ENCODE peak calls at places on chromosome 10, in eight cellular contexts. A is stimulated activated CD4-positive, alpha-beta T cell treated with anti-CD3 and anti-CD28 coated beads, Interleukin-12 subunit alpha, Interleukin-12 subunit beta, amount 100 ng/mL, for 4 hours; C is foreskin fibroblast; V is cardiac muscle cell; F is activated T-cell treated with anti-CD3 and anti-CD28 coated beads for 48 hours; Q is T-helper 9 cell; O is NCI-H146; U is astrocyte of the spinal cord. G is an unnamed sample.

GRCh38 chr10:35203744-35204143 is 77.1 kb downstream of the CREM start:
- DNase-seq in A (no peak), C (no peak), V (no peak), F (no peak), Q (no peak), O (peak), U (no peak), G (no peak)

GRCh38 chr10:31320598-31321211 is 1.7 kb downstream of the ZEB1 start:
- DNase-seq in A (peak), C (peak), V (peak), F (peak), Q (peak), O (no peak), U (peak), G (no peak)

GRCh38 chr10:36494386-36494785 is 631.0 kb upstream of the ANKRD30A start:
- DNase-seq in A (no peak), C (peak), V (peak), F (no peak), Q (no peak), O (no peak), U (peak), G (no peak)

GRCh38 chr10:108840944-108841343 is 1082.4 kb downstream of the XPNPEP1 start:
- DNase-seq in A (no peak), C (no peak), V (no peak), F (no peak), Q (no peak), O (no peak), U (no peak), G (no peak)

GRCh38 chr10:58268454-58268945 is 462 bp upstream of the CISD1 start:
- DNase-seq in A (no peak), C (no peak), V (no peak), F (no peak), Q (no peak), O (no peak), U (no peak), G (no peak)

GRCh38 chr10:4546500-4546899 is 279.5 kb upstream of the AKR1E2 start:
- DNase-seq in A (peak), C (peak), V (no peak), F (peak), Q (no peak), O (no peak), U (peak), G (peak)

GRCh38 chr10:28429573-28430216 is 103.2 kb upstream of the WAC start:
- DNase-seq in A (no peak), C (peak), V (peak), F (no peak), Q (no peak), O (no peak), U (no peak), G (no peak)

GRCh38 chr10:42422911-42423310 is 215.5 kb downstream of the ZNF33B start:
- DNase-seq in A (no peak), C (no peak), V (no peak), F (no peak), Q (no peak), O (no peak), U (no peak), G (no peak)

GRCh38 chr10:133335238-133336122 is 1.2 kb downstream of the CALY start:
- DNase-seq in A (peak), C (peak), V (peak), F (peak), Q (peak), O (peak), U (peak), G (peak)

GRCh38 chr10:103839867-103840746 is 15.3 kb downstream of the SH3PXD2A start:
- DNase-seq in A (no peak), C (no peak), V (no peak), F (no peak), Q (no peak), O (peak), U (peak), G (no peak)

GRCh38 chr10:124705021-124705740 is 39.0 kb downstream of the FAM53B start:
- DNase-seq in A (no peak), C (no peak), V (no peak), F (no peak), Q (no peak), O (peak), U (no peak), G (no peak)